ENCODE peak calls at places on chromosomes 11 and 22, in six cellular contexts. T is MM.1S; K is aorta; A is upper lobe of right lung; Y is DND-41; I is CD8-positive, alpha-beta T cell. P is an unnamed sample.

GRCh38 chr11:7667460-7667859 is 5.8 kb downstream of the CYB5R2 start:
- DNase-seq in T (no peak), K (no peak), A (no peak), Y (no peak), I (no peak), P (no peak)

GRCh38 chr11:61737636-61738386 is 14.6 kb upstream of the MYRF start:
- DNase-seq in T (no peak), K (no peak), A (no peak), Y (no peak), I (no peak), P (no peak)

GRCh38 chr22:31248965-31249940 is 37.2 kb downstream of the LIMK2 start:
- DNase-seq in T (no peak), K (no peak), A (no peak), Y (no peak), I (no peak), P (no peak)

GRCh38 chr11:57781529-57781943 is 19.9 kb downstream of the CTNND1 start:
- DNase-seq in T (no peak), K (no peak), A (peak; percentile 78), Y (no peak), I (no peak), P (no peak)

GRCh38 chr11:73011126-73011817 is 130.8 kb downstream of the FCHSD2 start:
- DNase-seq in T (no peak), K (no peak), A (no peak), Y (no peak), I (no peak), P (no peak)

GRCh38 chr22:45976351-45977002 is 485 bp downstream of the WNT7B start:
- DNase-seq in T (no peak), K (no peak), A (peak; percentile 73), Y (no peak), I (no peak), P (no peak)

GRCh38 chr11:5992604-5993251 is 5.9 kb upstream of the OR52L1 start:
- DNase-seq in T (peak; percentile 22), K (no peak), A (no peak), Y (no peak), I (no peak), P (peak; percentile 4)

GRCh38 chr11:128336203-128336602 is 251.2 kb downstream of the ETS1 start:
- DNase-seq in T (no peak), K (peak; percentile 59), A (no peak), Y (no peak), I (no peak), P (peak; percentile 82)

GRCh38 chr11:97895572-97895971 is 1125.2 kb upstream of the CNTN5 start:
- DNase-seq in T (no peak), K (no peak), A (no peak), Y (no peak), I (no peak), P (no peak)

GRCh38 chr11:109320595-109320994 is 101.4 kb upstream of the C11orf87 start:
- DNase-seq in T (no peak), K (no peak), A (no peak), Y (no peak), I (no peak), P (no peak)

GRCh38 chr11:33630936-33631748 is 69.5 kb downstream of the C11orf91 start:
- DNase-seq in T (no peak), K (no peak), A (no peak), Y (no peak), I (no peak), P (no peak)

GRCh38 chr22:41919357-41920224 is 4.7 kb upstream of the SHISA8 start:
- DNase-seq in T (peak; percentile 31), K (peak; percentile 72), A (peak; percentile 83), Y (no peak), I (peak; percentile 44), P (peak; percentile 16)

GRCh38 chr11:859394-860131 is 16.9 kb downstream of the TSPAN4 start:
- DNase-seq in T (no peak), K (peak; percentile 83), A (no peak), Y (peak; percentile 50), I (no peak), P (peak; percentile 94)

GRCh38 chr11:45617886-45618601 is 47.4 kb downstream of the CHST1 start:
- DNase-seq in T (no peak), K (no peak), A (no peak), Y (no peak), I (no peak), P (no peak)

GRCh38 chr11:29336727-29337212 is 680.1 kb downstream of the KCNA4 start:
- DNase-seq in T (no peak), K (no peak), A (no peak), Y (no peak), I (no peak), P (peak; percentile 13)

GRCh38 chr11:67375320-67376021 is 2.1 kb upstream of the CLCF1 start:
- DNase-seq in T (no peak), K (peak; percentile 38), A (no peak), Y (no peak), I (no peak), P (no peak)

GRCh38 chr22:22201925-22202343 is 42.7 kb upstream of the VPREB1 start:
- DNase-seq in T (peak; percentile 84), K (no peak), A (no peak), Y (no peak), I (no peak), P (no peak)

GRCh38 chr22:29359469-29359868 is 28.9 kb downstream of the AP1B1 start:
- DNase-seq in T (no peak), K (peak; percentile 57), A (no peak), Y (no peak), I (no peak), P (peak; percentile 54)

GRCh38 chr11:17506942-17507341 is 30.3 kb upstream of the ABCC8 start:
- DNase-seq in T (no peak), K (no peak), A (no peak), Y (no peak), I (no peak), P (no peak)

GRCh38 chr11:15585587-15586331 is 471.0 kb downstream of the INSC start:
- DNase-seq in T (no peak), K (no peak), A (no peak), Y (no peak), I (no peak), P (no peak)

GRCh38 chr22:43910178-43910695 is 13.4 kb upstream of the PNPLA3 start:
- DNase-seq in T (no peak), K (no peak), A (no peak), Y (no peak), I (no peak), P (no peak)

GRCh38 chr11:126317681-126318641 is 14.1 kb downstream of the DCPS start:
- DNase-seq in T (peak; percentile 31), K (peak; percentile 86), A (peak; percentile 71), Y (peak; percentile 86), I (peak; percentile 39), P (peak; percentile 91)

GRCh38 chr22:28562324-28562723 is 117.3 kb downstream of the TTC28 start:
- DNase-seq in T (peak; percentile 50), K (no peak), A (no peak), Y (no peak), I (no peak), P (no peak)

GRCh38 chr11:57779275-57779674 is 17.7 kb downstream of the CTNND1 start:
- DNase-seq in T (no peak), K (no peak), A (no peak), Y (no peak), I (no peak), P (no peak)

GRCh38 chr11:128809128-128809527 is 58.0 kb downstream of the KCNJ1 start:
- DNase-seq in T (no peak), K (no peak), A (no peak), Y (no peak), I (no peak), P (no peak)

GRCh38 chr11:125082611-125083311 is 19.7 kb downstream of the SLC37A2 start:
- DNase-seq in T (no peak), K (no peak), A (no peak), Y (no peak), I (no peak), P (peak; percentile 87)

GRCh38 chr11:34331736-34332135 is 26.1 kb downstream of the ABTB2 start:
- DNase-seq in T (no peak), K (no peak), A (no peak), Y (no peak), I (no peak), P (no peak)

GRCh38 chr11:64298966-64299846 is 952 bp upstream of the CATSPERZ start:
- DNase-seq in T (peak; percentile 4), K (peak; percentile 84), A (peak; percentile 86), Y (no peak), I (no peak), P (no peak)

GRCh38 chr11:110113507-110113906 is 20.3 kb downstream of the ZC3H12C start:
- DNase-seq in T (no peak), K (no peak), A (no peak), Y (no peak), I (no peak), P (no peak)

DNA sequence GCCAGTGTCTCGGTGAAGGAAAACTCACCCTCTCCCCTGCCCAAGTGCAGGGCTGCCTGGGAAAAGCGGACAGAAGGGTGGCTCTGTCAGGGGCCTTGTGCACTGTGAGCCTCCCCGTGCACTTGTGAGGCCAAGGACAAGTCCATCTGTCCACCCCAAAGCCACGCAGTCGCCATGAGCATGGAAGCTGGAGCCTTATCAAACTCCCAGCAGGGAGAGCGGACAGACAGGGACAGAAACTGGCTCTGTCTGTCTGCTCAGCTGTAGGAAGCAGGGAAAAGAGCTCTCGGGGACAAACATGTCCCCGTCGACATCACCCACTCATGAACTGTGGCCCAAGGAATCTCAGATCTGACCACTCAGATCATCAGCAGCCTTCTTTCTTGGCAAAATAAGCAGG is 1385.4 kb downstream of the TBC1D22A start:
- DNase-seq in T (no peak), K (no peak), A (no peak), Y (no peak), I (no peak), P (no peak)
- H3K9me3 ChIP-seq in T (no peaks in the 10 kb centered on the region), K (no peaks in the 10 kb centered on the region), A (no peaks in the 10 kb centered on the region), Y (no peaks in the 10 kb centered on the region), I (no peaks in the 10 kb centered on the region), P (no peaks in the 10 kb centered on the region)

DNA sequence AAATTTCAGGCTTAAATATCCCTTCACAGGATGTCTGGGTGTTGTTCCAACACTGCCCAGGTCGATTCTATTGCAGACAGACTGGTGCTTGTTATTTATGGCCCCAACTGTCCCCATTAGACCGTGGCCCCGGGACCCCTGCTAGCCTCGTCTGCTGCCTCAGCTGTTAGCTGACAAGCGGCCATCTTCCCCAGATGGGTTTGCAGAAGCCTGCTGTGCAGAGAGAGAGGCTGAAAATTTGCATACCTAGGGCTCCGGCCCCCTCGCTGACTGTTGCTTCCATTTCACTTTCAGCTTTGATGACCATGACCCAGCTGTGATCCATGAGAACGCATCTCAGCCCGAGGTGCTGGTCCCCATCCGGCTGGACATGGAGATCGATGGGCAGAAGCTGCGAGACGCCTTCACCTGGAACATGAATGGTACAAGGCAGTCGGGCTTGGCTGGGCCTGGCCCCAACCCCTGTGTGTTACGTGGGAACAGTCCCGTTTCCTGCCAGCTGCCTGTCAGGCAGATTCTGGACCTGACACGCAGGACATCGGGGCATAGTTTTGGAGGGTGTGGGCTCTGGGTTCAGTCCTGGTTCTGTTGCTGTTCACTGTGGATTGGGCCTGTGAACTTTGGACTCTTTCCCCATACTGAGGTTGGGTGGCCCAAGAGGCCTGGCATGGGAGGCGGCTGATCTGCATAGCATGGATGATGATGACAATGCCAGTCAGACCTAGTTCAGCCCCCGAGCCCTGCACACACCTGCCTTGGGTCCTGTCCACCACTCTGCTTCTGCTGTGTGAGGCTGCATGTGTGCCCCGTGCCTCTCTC is 16.4 kb downstream of the SMARCB1 start:
- DNase-seq in T (no peak), K (peak; percentile 17), A (no peak), Y (no peak), I (no peak), P (no peak)
- H3K4me1 ChIP-seq in T (peaks cover 17% of the 10 kb centered on the region), K (no peaks in the 10 kb centered on the region), A (no peaks in the 10 kb centered on the region), Y (no peaks in the 10 kb centered on the region), I (no peaks in the 10 kb centered on the region), P (no peaks in the 10 kb centered on the region)

GRCh38 chr11:117094776-117095175 is 3.5 kb downstream of the SIK3 start:
- DNase-seq in T (no peak), K (no peak), A (no peak), Y (no peak), I (no peak), P (peak; percentile 81)
- H3K9me3 ChIP-seq in T (no peaks in the 10 kb centered on the region), K (no peaks in the 10 kb centered on the region), A (no peaks in the 10 kb centered on the region), Y (no peaks in the 10 kb centered on the region), I (no peaks in the 10 kb centered on the region), P (no peaks in the 10 kb centered on the region)

GRCh38 chr11:93689166-93689734 is 27.8 kb downstream of the CEP295 start:
- DNase-seq in T (no peak), K (no peak), A (no peak), Y (no peak), I (no peak), P (no peak)
- H3K4me1 ChIP-seq in T (no peaks in the 10 kb centered on the region), K (no peaks in the 10 kb centered on the region), A (no peaks in the 10 kb centered on the region), Y (no peaks in the 10 kb centered on the region), I (no peaks in the 10 kb centered on the region), P (no peaks in the 10 kb centered on the region)

P was measured in fibroblast of lung.